ENCODE peak calls at places on chromosomes 2 and 18, in four cellular contexts. T, X, I and V are unnamed samples.

GRCh38 chr2:22329097-22329716 is 1055.8 kb upstream of the KLHL29 start:
- DNase-seq in T (no peak), X (no peak), I (no peak), V (no peak)

GRCh38 chr2:102006886-102007278 is 15.1 kb downstream of the IL1R2 start:
- DNase-seq in X (no peak), T (no peak), I (no peak), V (no peak)

GRCh38 chr2:41722668-41723369 is 325.0 kb upstream of the PKDCC start:
- DNase-seq in T (no peak), X (no peak), I (no peak), V (no peak)

GRCh38 chr2:222799262-222799918 is 61.4 kb upstream of the ACSL3 start:
- DNase-seq in I (no peak), X (no peak), T (no peak), V (no peak)

GRCh38 chr2:26911911-26912861 is 58.3 kb upstream of the MAPRE3 start:
- DNase-seq in X (no peak), T (no peak), I (no peak), V (no peak)

GRCh38 chr2:65396348-65397026 is 35.9 kb downstream of the SPRED2 start:
- DNase-seq in T (no peak), I (no peak), X (no peak), V (no peak)

GRCh38 chr2:190685348-190685747 is 36.5 kb downstream of the NAB1 start:
- DNase-seq in X (no peak), I (no peak), T (no peak), V (no peak)

GRCh38 chr18:52150050-52150449 is 189.9 kb upstream of the DCC start:
- DNase-seq in X (no peak), I (no peak), T (no peak), V (no peak)

GRCh38 chr2:128781888-128782385 is 463.3 kb upstream of the HS6ST1 start:
- DNase-seq in X (no peak), I (no peak), T (no peak), V (no peak)

GRCh38 chr2:207805566-207806226 is 36.0 kb upstream of the FZD5 start:
- DNase-seq in X (no peak), I (no peak), T (no peak), V (no peak)

GRCh38 chr2:64698668-64699444 is 45.1 kb upstream of the SERTAD2 start:
- DNase-seq in T (no peak), X (no peak), I (no peak), V (peak)

GRCh38 chr18:22872894-22873537 is 60.1 kb upstream of the RBBP8 start:
- DNase-seq in T (no peak), I (no peak), X (no peak), V (no peak)

GRCh38 chr2:101758001-101758400 is 60.5 kb downstream of the MAP4K4 start:
- DNase-seq in X (no peak), I (no peak), T (no peak), V (no peak)

GRCh38 chr2:3571284-3571683 is 3.8 kb upstream of the RPS7 start:
- DNase-seq in I (no peak), T (no peak), X (no peak), V (no peak)

GRCh38 chr2:12771154-12771553 is 54.4 kb downstream of the TRIB2 start:
- DNase-seq in X (no peak), T (no peak), I (no peak), V (no peak)

GRCh38 chr2:23385351-23385747 is 370 bp downstream of the KLHL29 start:
- DNase-seq in X (peak), T (peak), I (no peak), V (peak)

GRCh38 chr18:26503382-26503781 is 45.0 kb downstream of the KCTD1 start:
- DNase-seq in I (no peak), T (no peak), X (no peak), V (no peak)

GRCh38 chr2:170886391-170886790 is 42.7 kb upstream of the GORASP2 start:
- DNase-seq in I (no peak), X (no peak), T (no peak), V (no peak)

GRCh38 chr2:150188801-150189200 is 298.7 kb downstream of the RND3 start:
- DNase-seq in I (no peak), X (no peak), T (no peak), V (no peak)

GRCh38 chr2:47535991-47536390 is 133.0 kb downstream of the MSH2 start:
- DNase-seq in X (no peak), I (no peak), T (no peak), V (no peak)

GRCh38 chr2:66846887-66847286 is 412.0 kb downstream of the MEIS1 start:
- DNase-seq in X (no peak), T (no peak), I (no peak), V (no peak)

GRCh38 chr2:206915136-206915535 is 24.2 kb upstream of the CPO start:
- DNase-seq in X (no peak), T (no peak), I (no peak), V (peak)

GRCh38 chr2:46780801-46781445 is 134.7 kb downstream of the MCFD2 start:
- DNase-seq in I (no peak), T (peak), X (peak), V (no peak)

GRCh38 chr2:111653103-111653624 is 230.8 kb downstream of the ANAPC1 start:
- DNase-seq in T (no peak), X (no peak), I (no peak), V (no peak)

GRCh38 chr2:127721978-127722355 is 20.7 kb downstream of the SFT2D3 start:
- DNase-seq in I (no peak), X (no peak), T (no peak), V (no peak)

GRCh38 chr18:23627325-23627724 is 35.4 kb downstream of the ANKRD29 start:
- DNase-seq in X (no peak), T (no peak), I (no peak), V (no peak)

GRCh38 chr2:55618649-55619055 is 1.2 kb upstream of the PPP4R3B start:
- DNase-seq in I (peak), T (peak), X (peak), V (peak)

GRCh38 chr2:180657054-180657453 is 323.4 kb upstream of the UBE2E3 start:
- DNase-seq in X (no peak), T (no peak), I (no peak), V (no peak)

GRCh38 chr2:149037851-149038250 is 648 bp upstream of the LYPD6B start:
- DNase-seq in X (no peak), T (no peak), I (no peak), V (no peak)

GRCh38 chr18:44198296-44199284 is 482.1 kb upstream of the SETBP1 start:
- DNase-seq in T (no peak), X (no peak), I (no peak), V (no peak)

GRCh38 chr18:77342736-77343135 is 93.1 kb downstream of the GALR1 start:
- DNase-seq in X (no peak), I (no peak), T (no peak), V (no peak)

GRCh38 chr2:152537252-152537651 is 180.0 kb downstream of the PRPF40A start:
- DNase-seq in T (no peak), X (no peak), I (no peak), V (no peak)

GRCh38 chr2:47033102-47033880 is 117.7 kb upstream of the MCFD2 start:
- DNase-seq in I (no peak), T (no peak), X (no peak), V (no peak)